ENCODE peak calls at places on chromosome 15, in six cellular contexts. Q is IMR-90, C is K562, K is H1, M is SK-N-SH, L is HepG2. O is an unnamed sample.

GRCh38 chr15:68691667-68692066 is 112.9 kb downstream of the CORO2B start:
- DNase-seq in K (no peak), C (no peak), L (peak; percentile 10), Q (no peak), M (peak; percentile 76), O (no peak)

GRCh38 chr15:65077981-65078352 is 1.4 kb downstream of the KBTBD13 start:
- DNase-seq in M (peak; percentile 61), Q (no peak), K (peak; percentile 85), C (no peak), L (no peak), O (peak; percentile 91)

GRCh38 chr15:70209499-70209898 is 111.8 kb upstream of the TLE3 start:
- DNase-seq in K (no peak), L (no peak), C (no peak), M (no peak), Q (no peak), O (no peak)

GRCh38 chr15:78620839-78621421 is at the start of gene CHRNA3:
- DNase-seq in M (peak; percentile 85), K (peak; percentile 63), C (no peak), Q (no peak), L (no peak), O (no peak)

GRCh38 chr15:67732994-67733393 is 92.3 kb upstream of the SKOR1 start:
- DNase-seq in M (no peak), L (no peak), C (no peak), K (no peak), Q (no peak), O (no peak)

GRCh38 chr15:57251941-57252340 is 124.4 kb upstream of the CGNL1 start:
- DNase-seq in M (no peak), K (no peak), C (no peak), L (no peak), Q (peak; percentile 60), O (no peak)

GRCh38 chr15:45858491-45858890 is 223.7 kb downstream of the SQOR start:
- DNase-seq in L (no peak), K (no peak), M (no peak), C (no peak), Q (no peak), O (no peak)

GRCh38 chr15:62452656-62453055 is 287.6 kb upstream of the C2CD4B start:
- DNase-seq in K (no peak), L (no peak), Q (no peak), C (no peak), M (no peak), O (no peak)

GRCh38 chr15:92197761-92198160 is 195.9 kb upstream of the ST8SIA2 start:
- DNase-seq in Q (no peak), C (no peak), M (no peak), K (peak; percentile 26), L (no peak), O (no peak)

GRCh38 chr15:41828747-41829270 is 917 bp downstream of the JMJD7 start:
- DNase-seq in C (no peak), Q (peak; percentile 32), L (no peak), M (no peak), K (no peak), O (no peak)

GRCh38 chr15:63908986-63909385 is 75.2 kb upstream of the HERC1 start:
- DNase-seq in L (no peak), M (no peak), K (no peak), C (no peak), Q (peak; percentile 43), O (no peak)

GRCh38 chr15:63908281-63908680 is 74.5 kb upstream of the HERC1 start:
- DNase-seq in M (no peak), K (no peak), C (no peak), Q (no peak), L (no peak), O (no peak)

GRCh38 chr15:63911160-63911559 is 77.4 kb upstream of the HERC1 start:
- DNase-seq in M (no peak), K (no peak), L (no peak), Q (no peak), C (no peak), O (no peak)

GRCh38 chr15:63912061-63912615 is 78.4 kb upstream of the HERC1 start:
- DNase-seq in C (no peak), M (no peak), Q (no peak), K (no peak), L (no peak), O (no peak)

DNA sequence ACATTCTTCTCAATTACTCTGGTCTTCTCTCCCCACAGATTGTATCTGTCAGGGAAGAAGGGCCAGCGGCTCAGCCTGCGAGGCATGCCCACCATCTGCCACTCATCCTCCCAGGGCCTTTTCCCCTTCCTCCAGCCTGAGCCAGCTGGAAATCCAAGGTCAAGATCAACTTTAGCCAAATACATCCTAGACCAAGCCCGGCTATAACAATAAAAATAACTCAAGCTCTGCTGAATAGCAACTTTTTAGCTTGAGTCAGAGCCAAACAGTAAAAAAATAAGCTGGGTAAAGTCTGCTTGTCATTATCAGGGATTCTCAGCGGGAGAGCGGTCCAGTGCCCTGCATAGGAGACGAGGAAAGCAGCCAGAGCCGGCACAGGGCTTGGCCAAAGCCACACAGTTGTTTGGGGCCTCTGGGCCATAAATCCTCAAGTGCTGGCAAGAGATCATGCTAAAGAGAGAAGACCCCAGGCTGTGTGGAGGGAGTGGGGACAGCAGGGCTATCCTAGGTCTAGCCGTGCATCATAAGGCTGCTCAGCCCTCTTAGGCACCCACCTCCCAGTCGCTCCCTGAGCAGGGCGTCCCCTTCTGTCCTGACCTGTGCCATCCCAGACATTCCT is 76.2 kb upstream of the HERC1 start:
- DNase-seq in K (no peak), M (peak; percentile 64), Q (peak; percentile 53), L (no peak), C (no peak), O (no peak)
- TF ChIP-seq RFX5 in K (no peak), M (no peak), Q (no peak), L (no peak), C (no peak), O (no peak)

GRCh38 chr15:23395832-23396231 is 41.3 kb downstream of the GOLGA8S start:
- DNase-seq in L (no peak), M (no peak), C (no peak), Q (no peak), K (no peak), O (no peak)

GRCh38 chr15:23397779-23398178 is 43.2 kb downstream of the GOLGA8S start:
- DNase-seq in L (no peak), Q (no peak), K (no peak), M (no peak), C (no peak), O (no peak)

DNA sequence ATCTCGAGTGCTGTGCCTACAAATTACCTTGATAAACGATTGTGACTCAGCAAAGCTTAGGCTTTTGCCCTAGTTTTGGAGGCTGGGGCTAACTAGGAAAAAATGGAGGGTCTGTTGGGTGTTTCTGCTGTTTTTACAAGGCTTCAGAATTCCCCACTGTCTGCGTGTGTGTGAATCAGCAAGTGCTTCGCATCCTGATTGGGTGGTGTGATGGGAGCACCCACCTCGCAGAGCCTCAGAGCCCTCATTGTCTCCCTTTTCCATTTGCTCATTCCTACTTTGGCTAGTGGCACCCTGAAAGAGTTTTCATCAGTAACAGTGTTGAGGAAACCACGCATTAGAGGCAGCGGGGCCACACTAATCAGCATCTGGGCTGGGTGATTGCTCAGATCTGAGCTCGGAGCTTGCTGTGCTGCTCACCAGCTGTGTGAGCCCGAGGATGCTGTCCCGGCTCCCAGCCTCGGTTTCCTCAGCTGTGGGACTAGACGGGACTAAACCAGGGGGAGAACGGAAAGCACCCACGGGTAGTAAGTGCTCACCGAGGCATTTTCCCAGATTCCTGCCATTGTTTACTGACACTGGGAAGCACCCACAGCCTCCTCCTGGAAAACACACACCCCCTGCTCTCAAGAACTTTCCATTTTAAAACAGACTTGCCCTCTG is 40.6 kb downstream of the GOLGA8S start:
- DNase-seq in L (no peak), K (no peak), M (no peak), C (no peak), Q (no peak), O (no peak)
- TF ChIP-seq RFX5 in L (no peak), K (no peak), M (no peak), C (no peak), Q (no peak), O (no peak)

GRCh38 chr15:39535466-39535865 is 45.4 kb upstream of the THBS1 start:
- DNase-seq in Q (no peak), L (no peak), C (no peak), M (no peak), K (no peak), O (no peak)
- TF ChIP-seq RFX5 in Q (no peak), L (no peak), C (no peak), M (no peak), K (no peak), O (no peak)

GRCh38 chr15:38598749-38599148 is 34.1 kb upstream of the RASGRP1 start:
- DNase-seq in M (no peak), C (no peak), Q (no peak), L (no peak), K (no peak), O (no peak)
- TF ChIP-seq RFX5 in M (no peak), C (no peak), Q (no peak), L (no peak), K (no peak), O (no peak)

GRCh38 chr15:32125595-32125994 is 95.3 kb downstream of the CHRNA7 start:
- DNase-seq in K (no peak), L (no peak), C (no peak), M (no peak), Q (no peak), O (no peak)
- TF ChIP-seq RFX5 in K (no peak), L (no peak), C (no peak), M (no peak), Q (no peak), O (no peak)

O was measured in A549.